ENCODE peak calls at places on chromosomes 3 and 15, in ten cellular contexts. L is RWPE2, U is fibroblast of the aortic adventitia, Q is right atrium auricular region, G is AG04450, J is IMR-90, S is fibroblast of pulmonary artery, N is psoas muscle, R is testis, D is WERI-Rb-1. C is an unnamed sample.

GRCh38 chr3:126469479-126469878 is 6.2 kb downstream of the ZXDC start:
- DNase-seq in D (no peak), G (no peak), U (no peak), N (no peak), J (no peak), L (peak), Q (no peak), R (no peak), S (no peak), C (peak)

GRCh38 chr3:191136347-191136746 is 62.7 kb upstream of the OSTN start:
- DNase-seq in U (peak), Q (no peak), J (peak), G (no peak), R (no peak), D (no peak), S (peak), L (no peak), N (no peak), C (no peak)

GRCh38 chr15:42273900-42274692 is 863 bp upstream of the TMEM87A start:
- DNase-seq in U (peak), N (peak), G (no peak), S (peak), Q (peak), D (no peak), L (peak), R (peak), J (peak), C (peak)

GRCh38 chr3:114451051-114451451 is 157.2 kb downstream of the TIGIT start:
- DNase-seq in N (no peak), U (peak), Q (no peak), L (no peak), D (no peak), S (no peak), G (no peak), J (no peak), R (peak), C (no peak)

GRCh38 chr3:33000698-33001385 is 49.4 kb downstream of the CCR4 start:
- DNase-seq in N (no peak), Q (no peak), S (no peak), D (no peak), G (no peak), L (no peak), J (no peak), R (no peak), U (no peak), C (no peak)

GRCh38 chr15:70762469-70763119 is 764 bp downstream of the UACA start:
- DNase-seq in L (no peak), R (peak), Q (no peak), D (peak), N (peak), U (peak), J (peak), G (no peak), S (peak), C (peak)

GRCh38 chr15:99925661-99926461 is 192.6 kb upstream of the LYSMD4 start:
- DNase-seq in S (peak), N (peak), R (peak), G (no peak), J (no peak), L (no peak), U (no peak), D (peak), Q (peak), C (no peak)

GRCh38 chr3:106323586-106323985 is 454.8 kb upstream of the CBLB start:
- DNase-seq in G (no peak), N (no peak), Q (no peak), J (no peak), R (no peak), D (no peak), U (no peak), S (no peak), L (no peak), C (no peak)

GRCh38 chr3:178120367-178120766 is 415.9 kb upstream of the KCNMB2 start:
- DNase-seq in N (no peak), G (no peak), D (no peak), Q (no peak), R (no peak), U (no peak), J (no peak), S (no peak), L (no peak), C (no peak)

GRCh38 chr3:49807427-49808114 is 4.5 kb downstream of the INKA1 start:
- DNase-seq in G (no peak), R (no peak), S (peak), U (no peak), N (no peak), J (no peak), Q (no peak), L (no peak), D (no peak), C (no peak)

GRCh38 chr3:126934149-126934548 is 48.8 kb upstream of the PLXNA1 start:
- DNase-seq in N (no peak), U (peak), G (no peak), S (peak), J (peak), L (no peak), D (no peak), Q (no peak), R (no peak), C (no peak)

GRCh38 chr3:171155122-171155700 is 128.7 kb upstream of the SLC2A2 start:
- DNase-seq in U (no peak), D (no peak), N (no peak), Q (no peak), G (no peak), R (no peak), S (no peak), J (no peak), L (no peak), C (no peak)

GRCh38 chr15:100785181-100786138 is 94.2 kb upstream of the ALDH1A3 start:
- DNase-seq in N (no peak), G (no peak), J (no peak), Q (peak), L (peak), U (no peak), R (no peak), D (no peak), S (no peak), C (no peak)

GRCh38 chr3:151307131-151307530 is 9.5 kb downstream of the GPR87 start:
- DNase-seq in N (no peak), L (no peak), S (no peak), R (no peak), Q (no peak), G (no peak), U (no peak), D (no peak), J (no peak), C (no peak)

GRCh38 chr15:69081310-69082004 is 67.0 kb downstream of the NOX5 start:
- DNase-seq in J (peak), D (no peak), S (peak), L (no peak), N (peak), G (no peak), R (peak), U (peak), Q (peak), C (peak)

GRCh38 chr3:99172736-99173657 is 271.5 kb upstream of the DCBLD2 start:
- DNase-seq in S (peak), G (peak), U (peak), Q (no peak), R (peak), L (no peak), D (peak), J (peak), N (no peak), C (peak)

GRCh38 chr3:49032646-49033304 is 3.6 kb upstream of the IMPDH2 start:
- DNase-seq in S (peak), J (no peak), L (no peak), R (no peak), G (no peak), D (no peak), U (no peak), N (no peak), Q (no peak), C (no peak)

GRCh38 chr3:64377942-64378341 is 152.7 kb upstream of the PRICKLE2 start:
- DNase-seq in U (no peak), Q (no peak), N (no peak), L (no peak), J (no peak), G (no peak), S (no peak), D (no peak), R (no peak), C (no peak)

GRCh38 chr15:63041982-63042878 is at the start of gene TPM1:
- DNase-seq in S (peak), U (peak), Q (peak), D (peak), L (peak), R (peak), G (peak), N (peak), J (peak), C (peak)

GRCh38 chr3:86991482-86991815 is 500 bp upstream of the VGLL3 start:
- DNase-seq in N (no peak), G (no peak), Q (no peak), U (no peak), S (no peak), L (no peak), R (no peak), D (no peak), J (no peak), C (no peak)

GRCh38 chr3:38397320-38397719 is 50.7 kb downstream of the XYLB start:
- DNase-seq in G (no peak), S (peak), U (peak), R (peak), J (peak), Q (peak), N (no peak), D (no peak), L (no peak), C (no peak)

GRCh38 chr3:184914628-184915027 is 102.7 kb downstream of the VPS8 start:
- DNase-seq in Q (no peak), N (no peak), G (no peak), U (peak), L (no peak), D (no peak), J (peak), S (peak), R (no peak), C (no peak)

GRCh38 chr3:94862703-94863102 is 799.8 kb downstream of the NSUN3 start:
- DNase-seq in D (peak), R (peak), J (no peak), G (no peak), L (no peak), U (peak), Q (no peak), N (no peak), S (peak), C (peak)

GRCh38 chr3:72797773-72798543 is 50.3 kb downstream of the SHQ1 start:
- DNase-seq in J (peak), D (no peak), Q (no peak), N (no peak), G (no peak), L (no peak), S (peak), U (peak), R (peak), C (peak)

GRCh38 chr3:178041931-178042330 is 494.3 kb upstream of the KCNMB2 start:
- DNase-seq in R (no peak), N (no peak), D (no peak), L (no peak), S (no peak), J (no peak), G (no peak), Q (no peak), U (no peak), C (no peak)

GRCh38 chr15:64430000-64430735 is 30.2 kb upstream of the ZNF609 start:
- DNase-seq in S (peak), N (no peak), U (peak), R (peak), L (no peak), D (peak), J (peak), G (peak), Q (no peak), C (no peak)

GRCh38 chr3:49712166-49712565 is 7.3 kb downstream of the AMIGO3 start:
- DNase-seq in L (no peak), N (peak), Q (no peak), G (no peak), J (no peak), U (no peak), S (no peak), R (no peak), D (no peak), C (no peak)

GRCh38 chr3:85193565-85193964 is 234.8 kb downstream of the CADM2 start:
- DNase-seq in J (no peak), R (no peak), L (no peak), Q (no peak), N (no peak), U (no peak), S (no peak), G (no peak), D (no peak), C (no peak)

GRCh38 chr3:68162644-68163043 is 508.2 kb upstream of the SUCLG2 start:
- DNase-seq in G (no peak), J (no peak), N (no peak), R (no peak), L (no peak), Q (no peak), D (no peak), U (no peak), S (no peak), C (no peak)

GRCh38 chr3:40167958-40168357 is 141.5 kb upstream of the EIF1B start:
- DNase-seq in D (no peak), R (no peak), J (no peak), Q (no peak), G (no peak), N (no peak), L (no peak), S (no peak), U (no peak), C (no peak)

GRCh38 chr3:111069974-111070751 is 1.5 kb upstream of the NECTIN3 start:
- DNase-seq in Q (no peak), S (peak), J (peak), G (no peak), N (peak), L (no peak), U (no peak), D (peak), R (peak), C (no peak)

GRCh38 chr15:32831458-32831857 is 113.7 kb downstream of the GREM1 start:
- DNase-seq in S (no peak), J (no peak), L (no peak), D (no peak), Q (no peak), U (peak), R (no peak), G (no peak), N (no peak), C (no peak)

GRCh38 chr15:32829441-32829840 is 111.6 kb downstream of the GREM1 start:
- DNase-seq in D (no peak), R (no peak), Q (no peak), L (no peak), S (no peak), N (no peak), U (no peak), G (no peak), J (no peak), C (no peak)

GRCh38 chr15:32825219-32825618 is 107.4 kb downstream of the GREM1 start:
- DNase-seq in G (no peak), R (no peak), D (no peak), J (no peak), Q (no peak), N (no peak), U (no peak), S (peak), L (no peak), C (no peak)

GRCh38 chr15:32826685-32827084 is 108.9 kb downstream of the GREM1 start:
- DNase-seq in U (no peak), G (no peak), Q (no peak), N (no peak), D (no peak), J (no peak), L (no peak), S (no peak), R (no peak), C (no peak)

DNA sequence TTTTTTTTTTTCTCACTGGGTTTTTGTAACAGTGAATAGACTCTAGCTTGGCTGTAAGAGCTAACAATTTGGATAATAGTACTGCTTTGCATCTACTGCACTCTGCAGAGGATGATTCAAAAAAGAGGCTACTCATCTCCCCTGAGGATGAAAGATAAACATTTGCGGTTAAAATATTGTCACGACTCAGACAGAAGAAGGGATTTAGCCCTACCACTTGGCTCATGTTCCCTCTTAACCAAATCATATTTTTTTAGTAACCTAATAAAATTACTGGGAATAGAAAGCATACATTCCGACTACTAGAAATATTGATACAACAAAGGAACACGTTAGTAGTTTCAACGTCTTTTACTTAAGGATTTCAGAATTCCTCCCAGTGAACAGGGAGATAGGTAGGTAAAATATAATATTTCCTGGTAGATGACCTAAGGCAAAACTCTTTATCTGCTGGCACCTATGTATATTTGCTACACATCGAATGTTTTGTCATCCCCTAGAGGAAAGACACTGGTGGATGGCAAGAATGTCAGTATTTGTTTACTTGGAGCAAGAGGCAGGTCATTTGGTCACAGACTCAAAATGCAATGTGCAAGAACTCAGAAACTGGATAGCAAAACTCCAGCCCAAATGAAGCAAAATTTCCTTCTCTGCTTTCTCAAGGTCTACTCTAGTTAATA is 110.8 kb downstream of the GREM1 start:
- DNase-seq in N (no peak), G (peak), U (peak), J (peak), L (no peak), S (peak), R (no peak), Q (no peak), D (no peak), C (no peak)
- H3K4me3 ChIP-seq in N (no peak), G (no peak), U (no peak), J (no peak), L (no peak), S (no peak), R (no peak), Q (no peak), D (no peak), C (no peak)

GRCh38 chr3:125381314-125381713 is 6.2 kb upstream of the ZNF148 start:
- DNase-seq in S (no peak), J (peak), L (no peak), Q (no peak), D (no peak), U (peak), N (no peak), R (no peak), G (no peak), C (no peak)
- TF ChIP-seq CTCF in S (no peak), J (no peak), L (no peak), Q (no peak), D (no peak), U (no peak), N (no peak), R (no peak), G (no peak), C (no peak)

DNA sequence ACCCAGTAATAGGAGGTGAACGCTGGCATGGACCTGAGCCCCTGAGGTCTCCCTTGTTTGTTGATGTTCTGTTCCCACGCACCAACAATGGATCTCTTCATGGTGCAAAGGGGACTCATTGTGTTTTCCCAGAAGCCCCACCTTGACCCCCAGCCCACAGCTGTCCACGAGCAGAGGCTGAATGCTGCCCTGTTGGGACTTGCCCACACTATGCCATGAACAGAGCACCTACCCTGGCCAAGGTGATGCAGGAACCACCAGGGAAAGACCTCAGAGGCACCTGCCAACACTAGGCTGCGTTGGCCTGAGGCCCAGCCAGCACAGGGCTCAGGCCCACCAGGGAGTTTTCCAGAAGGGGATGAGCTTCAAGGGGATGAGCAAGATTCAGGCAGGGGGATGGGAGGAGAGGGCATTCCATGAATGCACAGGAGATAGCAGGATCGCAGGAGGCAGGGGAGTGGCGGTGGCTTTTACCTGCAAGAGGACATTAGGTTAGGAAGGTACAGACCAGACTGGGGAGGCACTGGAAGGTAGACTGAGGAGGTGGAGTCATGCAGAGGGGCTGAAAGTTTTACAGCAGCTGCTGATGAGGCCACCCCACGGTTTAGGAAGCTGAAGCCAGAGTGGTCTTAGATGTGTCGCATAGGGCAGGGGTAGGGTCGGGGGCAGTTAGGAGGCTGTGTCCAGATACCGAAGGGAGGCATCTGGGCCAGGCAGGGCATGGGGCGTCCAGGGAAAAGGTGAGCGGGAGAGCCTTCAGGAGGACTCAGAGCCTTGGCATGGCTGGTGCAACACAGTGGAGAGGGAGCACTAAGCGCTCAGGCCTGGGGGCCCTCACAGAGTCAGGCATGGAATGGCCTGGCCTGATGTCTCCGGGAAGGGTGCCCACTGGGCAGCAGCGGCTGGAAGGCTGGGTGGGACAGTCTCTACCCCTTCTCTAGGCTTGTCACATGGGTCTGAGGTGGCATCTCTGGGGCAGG is 4.0 kb upstream of the PHGR1 start:
- DNase-seq in U (no peak), R (no peak), D (no peak), L (peak), J (no peak), S (no peak), G (no peak), N (no peak), Q (no peak), C (no peak)
- H3K4me3 ChIP-seq in U (no peak), R (no peak), D (no peak), L (no peak), J (no peak), S (no peak), G (no peak), N (no peak), Q (no peak), C (no peak)

DNA sequence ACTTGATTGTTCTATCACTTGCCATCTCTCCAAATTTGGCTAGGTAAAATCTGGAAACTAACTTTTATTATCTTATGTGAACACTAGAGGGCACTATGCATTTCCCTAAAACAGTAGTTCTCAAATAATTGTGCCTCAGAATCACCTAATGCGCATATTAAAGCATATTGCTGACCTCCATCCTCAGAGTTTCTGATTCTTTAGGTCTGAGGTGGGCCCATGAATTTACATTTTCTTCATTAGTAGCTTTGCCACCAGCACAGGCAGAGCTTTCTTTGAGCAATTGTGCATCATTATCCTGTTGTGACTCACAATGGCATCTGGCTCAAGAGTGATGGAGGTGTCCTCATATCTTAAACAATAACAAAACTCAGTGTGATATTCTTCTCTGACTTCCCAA is 17.5 kb upstream of the BCHE start:
- DNase-seq in J (no peak), D (no peak), R (no peak), G (no peak), U (peak), L (no peak), Q (no peak), S (peak), N (no peak), C (no peak)
- TF ChIP-seq CTCF in J (peak), D (peak), R (no peak), G (peak), U (peak), L (peak), Q (peak), S (peak), N (peak), C (peak)